ENCODE peak calls at places on chromosomes 13 and 19, in six cellular contexts. F is GM12891, E is HepG2, S is GM12878, C is H1, W is K562. Z is an unnamed sample.

GRCh38 chr19:10510301-10510802 is 6.9 kb downstream of the S1PR5 start:
- DNase-seq in F (peak), E (peak), S (no peak), C (no peak), W (peak), Z (peak)

GRCh38 chr13:109680930-109681329 is 105.5 kb downstream of the IRS2 start:
- DNase-seq in F (no peak), E (no peak), S (no peak), C (no peak), W (no peak), Z (no peak)

GRCh38 chr13:38687246-38688229 is 661 bp downstream of the FREM2 start:
- DNase-seq in F (no peak), E (no peak), S (no peak), C (no peak), W (no peak), Z (no peak)

GRCh38 chr19:15120135-15121026 is 13.2 kb downstream of the SYDE1 start:
- DNase-seq in F (no peak), E (no peak), S (no peak), C (no peak), W (peak), Z (no peak)

GRCh38 chr13:35712907-35713685 is 236.6 kb upstream of the MAB21L1 start:
- DNase-seq in F (no peak), E (no peak), S (no peak), C (no peak), W (no peak), Z (no peak)

GRCh38 chr13:42211704-42212103 is 60.2 kb upstream of the AKAP11 start:
- DNase-seq in F (no peak), E (no peak), S (no peak), C (no peak), W (no peak), Z (no peak)

GRCh38 chr13:32902898-32903297 is 113.3 kb upstream of the KL start:
- DNase-seq in F (no peak), E (no peak), S (no peak), C (no peak), W (peak), Z (no peak)

GRCh38 chr19:54357381-54357780 is 7.3 kb downstream of the LAIR1 start:
- DNase-seq in F (no peak), E (no peak), S (no peak), C (no peak), W (no peak), Z (no peak)

GRCh38 chr13:111322001-111322915 is 1.8 kb downstream of the TEX29 start:
- DNase-seq in F (no peak), E (no peak), S (no peak), C (no peak), W (no peak), Z (no peak)

GRCh38 chr19:53909471-53910169 is 542 bp downstream of the CACNG7 start:
- DNase-seq in F (no peak), E (no peak), S (no peak), C (no peak), W (no peak), Z (no peak)

GRCh38 chr13:21825186-21825585 is 154.3 kb downstream of the FGF9 start:
- DNase-seq in F (no peak), E (peak), S (no peak), C (no peak), W (no peak), Z (no peak)

GRCh38 chr19:32206065-32206464 is 139.3 kb upstream of the ZNF507 start:
- DNase-seq in F (no peak), E (no peak), S (no peak), C (no peak), W (no peak), Z (no peak)

GRCh38 chr19:46076031-46076880 is 35.5 kb upstream of the IGFL4 start:
- DNase-seq in F (no peak), E (no peak), S (no peak), C (no peak), W (no peak), Z (no peak)

GRCh38 chr19:648904-649733 is 9.4 kb downstream of the FGF22 start:
- DNase-seq in F (no peak), E (no peak), S (no peak), C (no peak), W (no peak), Z (no peak)

GRCh38 chr19:8526345-8527062 is 12.5 kb upstream of the ZNF414 start:
- DNase-seq in F (no peak), E (peak), S (no peak), C (peak), W (peak), Z (no peak)

GRCh38 chr19:49113762-49114629 is at the start of gene LIN7B:
- DNase-seq in F (peak), E (peak), S (no peak), C (no peak), W (peak), Z (peak)

GRCh38 chr19:53872762-53873161 is 5.1 kb downstream of the MYADM start:
- DNase-seq in F (no peak), E (no peak), S (no peak), C (no peak), W (no peak), Z (no peak)

GRCh38 chr13:98802999-98803666 is 50.7 kb upstream of the SLC15A1 start:
- DNase-seq in F (no peak), E (no peak), S (no peak), C (no peak), W (no peak), Z (no peak)

GRCh38 chr19:49469828-49470614 is 4.0 kb upstream of the FLT3LG start:
- DNase-seq in F (no peak), E (no peak), S (peak), C (no peak), W (no peak), Z (peak)

GRCh38 chr13:37173214-37173613 is 67.8 kb upstream of the CSNK1A1L start:
- DNase-seq in F (no peak), E (no peak), S (no peak), C (no peak), W (no peak), Z (no peak)

GRCh38 chr19:5949792-5950305 is 28.1 kb downstream of the RANBP3 start:
- DNase-seq in F (no peak), E (no peak), S (no peak), C (no peak), W (no peak), Z (no peak)

GRCh38 chr19:48390188-48391099 is 907 bp downstream of the KDELR1 start:
- DNase-seq in F (peak), E (peak), S (no peak), C (no peak), W (peak), Z (peak)

GRCh38 chr13:49985129-49985528 is 11.7 kb upstream of the TRIM13 start:
- DNase-seq in F (no peak), E (no peak), S (no peak), C (no peak), W (no peak), Z (no peak)

GRCh38 chr13:51728972-51729371 is 75.0 kb downstream of the DHRS12 start:
- DNase-seq in F (no peak), E (no peak), S (no peak), C (no peak), W (no peak), Z (no peak)

GRCh38 chr19:3375221-3376088 is 9.1 kb downstream of the NFIC start:
- DNase-seq in F (no peak), E (no peak), S (no peak), C (no peak), W (peak), Z (no peak)

GRCh38 chr19:17497149-17497798 is 14.2 kb upstream of the PGLS start:
- DNase-seq in F (no peak), E (no peak), S (no peak), C (no peak), W (no peak), Z (no peak)
- TF ChIP-seq POLR2AphosphoS5 in F (no peak), E (no peak), S (no peak), C (peak), W (no peak), Z (no peak)

DNA sequence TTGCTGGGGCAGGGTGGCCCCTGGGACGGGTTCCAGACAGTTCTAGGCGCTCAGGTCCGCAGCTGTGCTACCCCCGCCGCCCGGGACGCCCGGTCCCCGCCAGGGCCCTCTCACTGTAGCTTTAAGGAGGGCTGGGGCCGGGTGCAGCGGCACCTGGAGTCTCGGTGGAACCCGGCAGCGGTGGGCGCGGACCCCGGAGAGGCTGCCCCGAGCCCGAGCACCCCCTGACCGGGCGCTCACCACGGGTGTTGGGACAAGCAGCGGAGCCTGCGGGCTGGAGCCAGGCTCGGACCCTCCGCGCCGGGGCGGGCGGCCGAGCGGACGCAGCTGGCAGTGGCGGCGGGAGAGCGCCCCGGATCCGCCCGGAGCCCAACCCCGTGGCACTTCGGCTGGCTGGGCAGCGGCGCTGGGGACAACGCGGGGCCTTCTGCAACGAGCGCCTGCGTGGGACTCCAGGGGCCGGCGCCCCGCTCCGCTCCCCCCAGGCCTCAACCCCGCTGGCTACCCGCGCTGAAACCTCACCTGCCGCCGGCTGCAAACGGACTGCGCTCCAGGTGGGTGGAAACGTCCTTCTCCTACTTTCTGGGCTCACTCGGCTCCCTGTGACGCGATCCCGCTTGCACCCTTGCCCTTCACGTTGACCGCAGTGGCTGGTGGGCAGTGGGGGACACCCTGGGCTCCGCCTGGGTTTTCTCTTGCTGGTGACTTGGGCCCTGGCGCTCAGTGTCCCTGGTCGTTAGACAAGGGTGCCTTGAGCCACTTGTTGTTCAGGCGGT is 81.1 kb downstream of the ZNF429 start:
- DNase-seq in F (no peak), E (no peak), S (no peak), C (no peak), W (no peak), Z (no peak)
- TF ChIP-seq POLR2A in F (no peak), E (no peak), S (no peak), C (no peak), W (no peak), Z (no peak)

GRCh38 chr19:34475975-34476594 is 5.5 kb upstream of the WTIP start:
- DNase-seq in F (no peak), E (no peak), S (no peak), C (no peak), W (no peak), Z (no peak)

GRCh38 chr19:34475026-34475974 is 6.3 kb upstream of the WTIP start:
- DNase-seq in F (no peak), E (no peak), S (no peak), C (no peak), W (peak), Z (no peak)

GRCh38 chr19:34474233-34474989 is 7.1 kb upstream of the WTIP start:
- DNase-seq in F (no peak), E (no peak), S (no peak), C (no peak), W (no peak), Z (no peak)

GRCh38 chr19:34468400-34468799 is 13.2 kb upstream of the WTIP start:
- DNase-seq in F (no peak), E (no peak), S (no peak), C (no peak), W (no peak), Z (no peak)

DNA sequence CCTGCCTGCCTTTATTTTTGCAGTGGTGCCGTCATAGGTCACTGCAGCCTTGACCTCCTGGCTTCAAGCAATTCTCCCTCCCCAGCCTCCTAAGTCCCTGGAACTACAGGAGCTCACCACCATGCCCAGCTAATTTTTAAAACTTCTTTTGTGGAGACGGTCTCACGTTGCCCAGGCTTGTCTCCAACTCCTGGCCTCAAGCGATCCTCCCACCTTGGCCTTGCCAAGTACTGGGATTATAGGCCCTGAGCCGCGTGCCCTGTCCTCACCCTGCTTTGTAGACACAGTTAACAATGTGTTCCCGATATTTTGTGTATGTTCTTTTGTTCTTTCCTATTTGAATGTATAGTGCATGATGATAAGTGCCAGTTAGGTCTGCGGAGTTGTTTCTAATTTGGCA is 9.7 kb upstream of the WTIP start:
- DNase-seq in F (no peak), E (no peak), S (no peak), C (no peak), W (no peak), Z (no peak)
- TF ChIP-seq TAF1 in F (no peak), E (no peak), S (no peak), C (no peak), W (no peak), Z (no peak)

GRCh38 chr13:114142137-114142550 is 9.7 kb upstream of the RASA3 start:
- DNase-seq in F (no peak), E (no peak), S (no peak), C (no peak), W (no peak), Z (no peak)

GRCh38 chr13:114144606-114145244 is 12.3 kb upstream of the RASA3 start:
- DNase-seq in F (no peak), E (no peak), S (no peak), C (no peak), W (no peak), Z (no peak)

GRCh38 chr13:114143806-114144605 is 11.6 kb upstream of the RASA3 start:
- DNase-seq in F (peak), E (peak), S (no peak), C (no peak), W (peak), Z (no peak)

GRCh38 chr13:114141261-114141996 is 9.0 kb upstream of the RASA3 start:
- DNase-seq in F (no peak), E (no peak), S (no peak), C (no peak), W (no peak), Z (no peak)

GRCh38 chr13:114142640-114143490 is 10.4 kb upstream of the RASA3 start:
- DNase-seq in F (no peak), E (no peak), S (no peak), C (no peak), W (no peak), Z (no peak)
- TF ChIP-seq POLR2AphosphoS5 in F (no peak), E (no peak), S (no peak), C (no peak), W (no peak), Z (no peak)

GRCh38 chr19:11581740-11582139 is 4.3 kb upstream of the ACP5 start:
- DNase-seq in F (peak), E (no peak), S (peak), C (no peak), W (peak), Z (no peak)

GRCh38 chr19:11587973-11588631 is 9.2 kb upstream of the ZNF627 start:
- DNase-seq in F (no peak), E (no peak), S (no peak), C (no peak), W (no peak), Z (no peak)

DNA sequence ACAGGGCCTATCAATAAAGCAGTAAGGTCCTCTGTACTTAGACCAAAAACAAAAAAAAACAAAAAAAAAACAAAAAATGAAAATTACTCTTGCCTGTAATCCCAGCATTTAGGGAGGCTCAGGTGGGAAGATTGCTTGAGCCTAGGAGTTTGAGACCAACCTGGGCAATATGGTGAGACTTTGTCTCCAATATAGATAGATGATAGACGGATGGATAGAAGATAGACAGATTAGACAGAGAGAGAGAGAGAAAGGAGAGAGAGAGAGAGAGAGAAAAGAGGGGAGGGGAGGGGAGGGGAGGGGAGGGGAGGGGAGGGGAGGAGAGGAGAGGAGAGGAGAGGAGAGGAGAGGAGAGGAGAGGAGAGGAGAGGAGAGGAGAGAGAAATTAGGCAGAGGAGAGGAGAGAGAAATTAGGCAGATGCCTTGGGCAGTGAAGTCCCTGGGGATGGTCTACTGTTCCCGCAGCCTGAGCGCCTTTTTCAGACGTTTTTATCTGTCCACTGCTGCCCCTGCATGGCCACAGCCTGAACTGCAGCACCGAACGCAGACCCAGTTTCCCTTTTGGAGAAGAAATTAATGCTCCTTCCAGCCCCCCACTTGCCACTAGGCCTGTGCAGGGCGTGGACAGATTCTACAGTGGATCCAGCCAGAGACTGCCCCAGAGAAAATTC is 9.8 kb upstream of the ZNF627 start:
- DNase-seq in F (peak), E (peak), S (no peak), C (peak), W (peak), Z (peak)
- TF ChIP-seq POLR2A in F (no peak), E (no peak), S (no peak), C (no peak), W (no peak), Z (no peak)

GRCh38 chr19:29714371-29714952 is 599 bp downstream of the C19orf12 start:
- DNase-seq in F (no peak), E (no peak), S (no peak), C (no peak), W (peak), Z (no peak)
- TF ChIP-seq TAF1 in F (no peak), E (no peak), S (no peak), C (no peak), W (no peak), Z (no peak)

DNA sequence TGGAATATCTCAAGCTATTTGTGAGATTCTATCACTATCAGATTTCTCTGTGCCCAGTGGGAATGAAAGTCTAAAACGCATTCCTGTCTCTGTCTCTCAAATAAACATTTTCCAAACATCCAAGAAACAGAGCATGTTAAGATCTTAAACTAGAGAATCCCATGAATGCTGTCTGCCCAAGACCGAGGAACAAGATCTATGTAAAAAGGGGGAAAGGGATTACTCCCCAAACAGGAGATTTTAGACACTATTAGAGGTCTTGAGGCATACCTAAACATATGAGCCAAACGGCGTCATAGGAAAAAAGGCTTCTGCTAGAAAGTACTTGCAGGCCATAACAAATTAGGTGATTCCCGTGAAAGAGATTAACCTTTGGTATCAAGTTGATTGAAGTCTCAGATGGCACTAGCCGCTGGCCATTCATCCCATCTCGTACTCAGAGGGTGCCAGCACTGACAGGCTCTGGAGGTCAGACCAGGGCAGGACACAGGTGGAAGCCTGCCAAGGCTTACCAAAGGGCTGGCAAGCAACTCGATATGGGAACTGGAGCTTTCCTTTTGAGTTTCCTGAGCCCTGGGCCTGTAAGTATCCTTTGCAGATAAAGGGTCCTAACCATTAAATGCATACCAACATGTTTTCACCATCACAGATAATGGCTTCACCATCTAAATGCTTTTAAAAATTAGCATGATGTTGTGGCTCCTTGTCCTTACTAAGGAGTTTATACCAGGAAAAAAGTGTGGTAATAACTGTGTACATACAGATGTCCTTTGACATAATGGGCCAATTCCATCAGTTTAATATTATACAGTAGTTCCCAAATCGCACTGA is 225.2 kb downstream of the FOXO1 start:
- DNase-seq in F (no peak), E (no peak), S (no peak), C (no peak), W (no peak), Z (no peak)
- TF ChIP-seq POLR2AphosphoS5 in F (no peak), E (no peak), S (no peak), C (no peak), W (no peak), Z (no peak)

GRCh38 chr19:51327066-51327985 is 14.6 kb downstream of the VSIG10L start:
- DNase-seq in F (peak), E (peak), S (no peak), C (peak), W (peak), Z (peak)
- TF ChIP-seq POLR2A in F (no peak), E (no peak), S (no peak), C (no peak), W (peak), Z (no peak)

DNA sequence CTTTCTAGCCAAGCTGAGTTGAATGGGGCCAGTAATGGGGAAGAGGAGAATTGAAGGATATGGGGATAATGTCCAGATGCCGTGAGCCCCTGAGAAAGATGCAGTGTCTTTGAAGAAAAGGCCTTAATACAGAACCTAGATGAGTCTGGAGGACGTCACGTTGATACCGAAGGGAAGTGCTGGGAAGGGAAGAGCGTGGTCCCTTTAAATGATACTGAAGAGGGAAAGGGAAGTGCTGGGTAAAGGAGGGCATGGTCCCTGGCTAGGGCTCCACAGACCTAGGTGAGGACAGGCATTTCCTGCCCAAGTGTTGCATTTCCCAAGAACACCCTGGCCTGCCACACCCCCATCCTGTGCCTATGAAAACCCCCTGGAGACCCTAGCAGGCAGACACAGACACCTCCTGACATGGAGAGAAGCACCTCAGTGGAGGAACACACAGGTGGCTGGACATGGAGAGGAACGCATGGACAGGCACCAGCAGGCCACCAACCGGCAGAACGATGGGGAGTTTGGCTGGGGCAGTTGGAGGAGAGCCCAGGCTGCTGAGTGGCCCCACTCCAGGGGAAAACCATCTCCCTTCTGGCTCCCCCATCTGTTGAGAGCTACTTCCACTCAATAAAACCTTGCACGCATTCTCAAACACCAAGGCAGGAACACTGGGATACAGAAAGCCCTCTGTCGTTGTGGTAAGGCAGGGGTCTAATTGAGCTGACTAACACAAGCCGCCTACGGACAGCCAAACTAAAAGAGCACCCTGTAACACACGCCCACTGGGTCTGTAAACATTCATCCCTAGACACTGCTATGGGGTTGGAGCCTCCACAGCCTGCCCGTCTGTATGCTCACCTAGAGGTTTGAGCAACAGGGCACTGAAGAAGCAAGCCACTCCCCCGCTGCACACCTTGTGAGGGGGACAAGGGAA is 34.9 kb upstream of the POMP start:
- DNase-seq in F (no peak), E (no peak), S (no peak), C (no peak), W (peak), Z (no peak)
- TF ChIP-seq TAF1 in F (no peak), E (no peak), S (no peak), C (no peak), W (no peak), Z (no peak)